ENCODE peak calls at places on chromosomes 1 and 21, in nine cellular contexts. One of them, this sample, is unnamed.

GRCh38 chr1:186605762-186606350 is 74.4 kb downstream of the PTGS2 start:
- DNase-seq in Peyer's patch: no peak
- DNase-seq in GM06990: peak; percentile 30
- DNase-seq in astrocyte: peak; percentile 26
- DNase-seq in fibroblast of the aortic adventitia: peak; percentile 85
- DNase-seq in MCF 10A: peak; percentile 83
- DNase-seq in progenitor cell of endocrine pancreas: peak; percentile 15
- DNase-seq in brain microvascular endothelial cell: peak; percentile 77
- DNase-seq in pancreas: peak; percentile 16
- DNase-seq in this sample: no peak

GRCh38 chr21:45670731-45671130 is 27.2 kb downstream of the PCBP3 start:
- DNase-seq in astrocyte: no peak
- DNase-seq in Peyer's patch: no peak
- DNase-seq in fibroblast of the aortic adventitia: no peak
- DNase-seq in GM06990: no peak
- DNase-seq in MCF 10A: no peak
- DNase-seq in progenitor cell of endocrine pancreas: no peak
- DNase-seq in pancreas: no peak
- DNase-seq in brain microvascular endothelial cell: no peak
- DNase-seq in this sample: no peak

GRCh38 chr1:161427733-161428516 is 60.2 kb upstream of the CFAP126 start:
- DNase-seq in MCF 10A: peak; percentile 72
- DNase-seq in GM06990: peak; percentile 66
- DNase-seq in pancreas: peak; percentile 51
- DNase-seq in astrocyte: peak; percentile 22
- DNase-seq in brain microvascular endothelial cell: peak; percentile 59
- DNase-seq in Peyer's patch: no peak
- DNase-seq in progenitor cell of endocrine pancreas: no peak
- DNase-seq in fibroblast of the aortic adventitia: peak; percentile 63
- DNase-seq in this sample: no peak

GRCh38 chr21:39307466-39307865 is 6.0 kb downstream of the BRWD1 start:
- DNase-seq in MCF 10A: no peak
- DNase-seq in pancreas: no peak
- DNase-seq in progenitor cell of endocrine pancreas: no peak
- DNase-seq in Peyer's patch: no peak
- DNase-seq in fibroblast of the aortic adventitia: no peak
- DNase-seq in GM06990: no peak
- DNase-seq in astrocyte: no peak
- DNase-seq in brain microvascular endothelial cell: no peak
- DNase-seq in this sample: no peak

GRCh38 chr1:75765697-75766355 is 20.2 kb upstream of the RABGGTB start:
- DNase-seq in GM06990: no peak
- DNase-seq in pancreas: no peak
- DNase-seq in MCF 10A: peak; percentile 47
- DNase-seq in progenitor cell of endocrine pancreas: no peak
- DNase-seq in fibroblast of the aortic adventitia: peak; percentile 80
- DNase-seq in astrocyte: peak; percentile 90
- DNase-seq in brain microvascular endothelial cell: peak; percentile 21
- DNase-seq in Peyer's patch: no peak
- DNase-seq in this sample: peak; percentile 16

GRCh38 chr1:40794915-40795715 is 11.5 kb downstream of the KCNQ4 start:
- DNase-seq in GM06990: no peak
- DNase-seq in pancreas: no peak
- DNase-seq in MCF 10A: no peak
- DNase-seq in astrocyte: no peak
- DNase-seq in progenitor cell of endocrine pancreas: no peak
- DNase-seq in fibroblast of the aortic adventitia: no peak
- DNase-seq in Peyer's patch: no peak
- DNase-seq in brain microvascular endothelial cell: no peak
- DNase-seq in this sample: no peak

GRCh38 chr1:47804127-47804526 is 193.1 kb downstream of the TRABD2B start:
- DNase-seq in Peyer's patch: no peak
- DNase-seq in astrocyte: no peak
- DNase-seq in MCF 10A: no peak
- DNase-seq in GM06990: no peak
- DNase-seq in pancreas: no peak
- DNase-seq in progenitor cell of endocrine pancreas: no peak
- DNase-seq in fibroblast of the aortic adventitia: no peak
- DNase-seq in brain microvascular endothelial cell: no peak
- DNase-seq in this sample: no peak

GRCh38 chr1:12163210-12163609 is 3.6 kb upstream of the TNFRSF1B start:
- DNase-seq in progenitor cell of endocrine pancreas: no peak
- DNase-seq in GM06990: peak; percentile 46
- DNase-seq in pancreas: no peak
- DNase-seq in Peyer's patch: no peak
- DNase-seq in fibroblast of the aortic adventitia: no peak
- DNase-seq in astrocyte: no peak
- DNase-seq in brain microvascular endothelial cell: no peak
- DNase-seq in MCF 10A: no peak
- DNase-seq in this sample: no peak

GRCh38 chr1:60274422-60275419 is 201.2 kb upstream of the C1orf87 start:
- DNase-seq in astrocyte: no peak
- DNase-seq in pancreas: no peak
- DNase-seq in progenitor cell of endocrine pancreas: no peak
- DNase-seq in fibroblast of the aortic adventitia: no peak
- DNase-seq in MCF 10A: no peak
- DNase-seq in brain microvascular endothelial cell: no peak
- DNase-seq in Peyer's patch: no peak
- DNase-seq in GM06990: no peak
- DNase-seq in this sample: no peak

GRCh38 chr1:51506537-51506936 is 12.5 kb downstream of the EPS15 start:
- DNase-seq in pancreas: no peak
- DNase-seq in GM06990: peak; percentile 57
- DNase-seq in Peyer's patch: no peak
- DNase-seq in MCF 10A: peak; percentile 62
- DNase-seq in astrocyte: peak; percentile 90
- DNase-seq in progenitor cell of endocrine pancreas: no peak
- DNase-seq in fibroblast of the aortic adventitia: peak; percentile 98
- DNase-seq in brain microvascular endothelial cell: peak; percentile 40
- DNase-seq in this sample: peak; percentile 44

GRCh38 chr1:98929456-98929855 is 75.2 kb downstream of the PLPPR5 start:
- DNase-seq in GM06990: no peak
- DNase-seq in fibroblast of the aortic adventitia: no peak
- DNase-seq in progenitor cell of endocrine pancreas: no peak
- DNase-seq in brain microvascular endothelial cell: no peak
- DNase-seq in Peyer's patch: no peak
- DNase-seq in astrocyte: no peak
- DNase-seq in MCF 10A: no peak
- DNase-seq in pancreas: no peak
- DNase-seq in this sample: no peak

GRCh38 chr1:23645338-23645737 is 46.3 kb upstream of the RPL11 start:
- DNase-seq in progenitor cell of endocrine pancreas: no peak
- DNase-seq in Peyer's patch: no peak
- DNase-seq in astrocyte: no peak
- DNase-seq in brain microvascular endothelial cell: no peak
- DNase-seq in pancreas: no peak
- DNase-seq in fibroblast of the aortic adventitia: no peak
- DNase-seq in GM06990: no peak
- DNase-seq in MCF 10A: no peak
- DNase-seq in this sample: no peak

GRCh38 chr1:19424651-19425570 is 60.4 kb downstream of the CAPZB start:
- DNase-seq in GM06990: no peak
- DNase-seq in brain microvascular endothelial cell: no peak
- DNase-seq in pancreas: no peak
- DNase-seq in astrocyte: no peak
- DNase-seq in progenitor cell of endocrine pancreas: no peak
- DNase-seq in MCF 10A: peak; percentile 60
- DNase-seq in Peyer's patch: no peak
- DNase-seq in fibroblast of the aortic adventitia: no peak
- DNase-seq in this sample: no peak

GRCh38 chr1:53049574-53049967 is 12.4 kb upstream of the PODN start:
- DNase-seq in brain microvascular endothelial cell: no peak
- DNase-seq in pancreas: no peak
- DNase-seq in fibroblast of the aortic adventitia: peak; percentile 32
- DNase-seq in Peyer's patch: no peak
- DNase-seq in MCF 10A: no peak
- DNase-seq in astrocyte: peak; percentile 39
- DNase-seq in GM06990: no peak
- DNase-seq in progenitor cell of endocrine pancreas: no peak
- DNase-seq in this sample: no peak

GRCh38 chr1:243792891-243793290 is 57.2 kb downstream of the AKT3 start:
- DNase-seq in astrocyte: no peak
- DNase-seq in Peyer's patch: no peak
- DNase-seq in progenitor cell of endocrine pancreas: no peak
- DNase-seq in pancreas: no peak
- DNase-seq in fibroblast of the aortic adventitia: no peak
- DNase-seq in GM06990: no peak
- DNase-seq in MCF 10A: no peak
- DNase-seq in brain microvascular endothelial cell: no peak
- DNase-seq in this sample: no peak

GRCh38 chr21:32496536-32496935 is 84.0 kb downstream of the EVA1C start:
- DNase-seq in pancreas: no peak
- DNase-seq in astrocyte: no peak
- DNase-seq in Peyer's patch: no peak
- DNase-seq in MCF 10A: no peak
- DNase-seq in GM06990: no peak
- DNase-seq in brain microvascular endothelial cell: no peak
- DNase-seq in progenitor cell of endocrine pancreas: no peak
- DNase-seq in fibroblast of the aortic adventitia: no peak
- DNase-seq in this sample: no peak

GRCh38 chr1:145795257-145795881 is 28.5 kb downstream of the RNF115 start:
- DNase-seq in Peyer's patch: no peak
- DNase-seq in MCF 10A: no peak
- DNase-seq in astrocyte: no peak
- DNase-seq in GM06990: no peak
- DNase-seq in brain microvascular endothelial cell: no peak
- DNase-seq in fibroblast of the aortic adventitia: no peak
- DNase-seq in pancreas: no peak
- DNase-seq in progenitor cell of endocrine pancreas: no peak
- DNase-seq in this sample: no peak

GRCh38 chr1:209896346-209896745 is 41.7 kb upstream of the SYT14 start:
- DNase-seq in fibroblast of the aortic adventitia: peak; percentile 32
- DNase-seq in GM06990: no peak
- DNase-seq in MCF 10A: no peak
- DNase-seq in pancreas: no peak
- DNase-seq in brain microvascular endothelial cell: no peak
- DNase-seq in progenitor cell of endocrine pancreas: no peak
- DNase-seq in astrocyte: peak; percentile 73
- DNase-seq in Peyer's patch: no peak
- DNase-seq in this sample: no peak

GRCh38 chr1:87330954-87331318 is 2.3 kb downstream of the LMO4 start:
- DNase-seq in brain microvascular endothelial cell: no peak
- DNase-seq in astrocyte: no peak
- DNase-seq in pancreas: no peak
- DNase-seq in MCF 10A: no peak
- DNase-seq in progenitor cell of endocrine pancreas: no peak
- DNase-seq in fibroblast of the aortic adventitia: no peak
- DNase-seq in Peyer's patch: no peak
- DNase-seq in GM06990: no peak
- DNase-seq in this sample: no peak

GRCh38 chr1:48817505-48818114 is 40.9 kb upstream of the BEND5 start:
- DNase-seq in pancreas: peak; percentile 68
- DNase-seq in fibroblast of the aortic adventitia: peak; percentile 49
- DNase-seq in brain microvascular endothelial cell: peak; percentile 33
- DNase-seq in astrocyte: peak; percentile 24
- DNase-seq in Peyer's patch: peak; percentile 85
- DNase-seq in GM06990: peak; percentile 15
- DNase-seq in MCF 10A: peak; percentile 72
- DNase-seq in progenitor cell of endocrine pancreas: peak; percentile 55
- DNase-seq in this sample: peak; percentile 20

GRCh38 chr1:15923241-15923640 is 52.7 kb downstream of the ZBTB17 start:
- DNase-seq in progenitor cell of endocrine pancreas: no peak
- DNase-seq in MCF 10A: peak; percentile 64
- DNase-seq in brain microvascular endothelial cell: peak; percentile 73
- DNase-seq in Peyer's patch: no peak
- DNase-seq in fibroblast of the aortic adventitia: peak; percentile 81
- DNase-seq in pancreas: no peak
- DNase-seq in GM06990: no peak
- DNase-seq in astrocyte: peak; percentile 87
- DNase-seq in this sample: no peak

DNA sequence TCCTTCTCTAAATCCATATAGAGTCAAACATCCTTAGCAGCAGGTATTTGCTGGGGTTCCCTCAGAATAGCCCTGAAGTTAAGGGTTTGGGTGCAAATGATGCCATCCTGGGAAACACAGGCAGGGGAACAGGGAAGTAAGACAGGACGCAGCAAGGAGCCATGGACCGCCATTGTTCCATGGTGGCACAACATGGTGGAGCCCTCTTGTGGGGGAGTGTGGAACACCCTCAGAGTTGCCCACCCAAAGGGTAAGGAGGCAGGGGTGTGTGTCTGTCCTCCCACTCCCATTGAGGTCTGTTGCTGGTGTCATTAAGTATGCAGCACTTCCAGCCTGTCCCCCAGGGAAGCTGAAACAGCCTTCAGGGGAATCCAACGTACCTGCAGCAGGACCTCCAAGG is 20.4 kb upstream of the RCAN1 start:
- DNase-seq in MCF 10A: no peak
- DNase-seq in GM06990: no peak
- DNase-seq in Peyer's patch: no peak
- DNase-seq in brain microvascular endothelial cell: no peak
- DNase-seq in progenitor cell of endocrine pancreas: no peak
- DNase-seq in astrocyte: no peak
- DNase-seq in pancreas: no peak
- DNase-seq in fibroblast of the aortic adventitia: no peak
- DNase-seq in this sample: no peak
- TF ChIP-seq CTCF in MCF 10A: no peak
- TF ChIP-seq CTCF in GM06990: peak; percentile 61
- TF ChIP-seq CTCF in Peyer's patch: no peak
- TF ChIP-seq CTCF in brain microvascular endothelial cell: peak; percentile 56
- TF ChIP-seq CTCF in progenitor cell of endocrine pancreas: peak; percentile 27
- TF ChIP-seq CTCF in astrocyte: no peak
- TF ChIP-seq CTCF in pancreas: no peak
- TF ChIP-seq CTCF in fibroblast of the aortic adventitia: peak; percentile 14
- TF ChIP-seq CTCF in this sample: peak; percentile 13

GRCh38 chr1:14143777-14144176 is 443.8 kb downstream of the PRDM2 start:
- DNase-seq in Peyer's patch: no peak
- DNase-seq in fibroblast of the aortic adventitia: no peak
- DNase-seq in MCF 10A: no peak
- DNase-seq in pancreas: no peak
- DNase-seq in astrocyte: no peak
- DNase-seq in GM06990: no peak
- DNase-seq in brain microvascular endothelial cell: no peak
- DNase-seq in progenitor cell of endocrine pancreas: no peak
- DNase-seq in this sample: no peak

GRCh38 chr1:14149431-14149830 is 449.1 kb upstream of the KAZN start:
- DNase-seq in pancreas: no peak
- DNase-seq in fibroblast of the aortic adventitia: no peak
- DNase-seq in astrocyte: no peak
- DNase-seq in Peyer's patch: no peak
- DNase-seq in brain microvascular endothelial cell: no peak
- DNase-seq in MCF 10A: peak; percentile 37
- DNase-seq in GM06990: no peak
- DNase-seq in progenitor cell of endocrine pancreas: no peak
- DNase-seq in this sample: no peak
- TF ChIP-seq CTCF in pancreas: no peak
- TF ChIP-seq CTCF in fibroblast of the aortic adventitia: no peak
- TF ChIP-seq CTCF in astrocyte: no peak
- TF ChIP-seq CTCF in Peyer's patch: no peak
- TF ChIP-seq CTCF in brain microvascular endothelial cell: no peak
- TF ChIP-seq CTCF in MCF 10A: peak; percentile 8
- TF ChIP-seq CTCF in GM06990: no peak
- TF ChIP-seq CTCF in progenitor cell of endocrine pancreas: peak; percentile 17
- TF ChIP-seq CTCF in this sample: no peak

GRCh38 chr1:35268282-35269189 is at the start of gene ZMYM4:
- DNase-seq in brain microvascular endothelial cell: peak; percentile 97
- DNase-seq in progenitor cell of endocrine pancreas: peak; percentile 82
- DNase-seq in GM06990: peak; percentile 93
- DNase-seq in pancreas: peak; percentile 95
- DNase-seq in astrocyte: peak; percentile 99
- DNase-seq in Peyer's patch: peak; percentile 95
- DNase-seq in fibroblast of the aortic adventitia: peak; percentile 99
- DNase-seq in MCF 10A: peak; percentile 96
- DNase-seq in this sample: peak; percentile 99
- TF ChIP-seq CTCF in brain microvascular endothelial cell: peak; percentile 27
- TF ChIP-seq CTCF in progenitor cell of endocrine pancreas: no peak
- TF ChIP-seq CTCF in GM06990: peak; percentile 4
- TF ChIP-seq CTCF in pancreas: no peak
- TF ChIP-seq CTCF in astrocyte: no peak
- TF ChIP-seq CTCF in Peyer's patch: peak; percentile 3
- TF ChIP-seq CTCF in fibroblast of the aortic adventitia: no peak
- TF ChIP-seq CTCF in MCF 10A: no peak
- TF ChIP-seq CTCF in this sample: no peak

GRCh38 chr1:180881806-180882509 is 30.7 kb upstream of the KIAA1614 start:
- DNase-seq in astrocyte: peak; percentile 52
- DNase-seq in brain microvascular endothelial cell: no peak
- DNase-seq in fibroblast of the aortic adventitia: peak; percentile 67
- DNase-seq in progenitor cell of endocrine pancreas: no peak
- DNase-seq in MCF 10A: peak; percentile 60
- DNase-seq in pancreas: no peak
- DNase-seq in GM06990: no peak
- DNase-seq in Peyer's patch: no peak
- DNase-seq in this sample: peak; percentile 14
- TF ChIP-seq CTCF in astrocyte: peak; percentile 43
- TF ChIP-seq CTCF in brain microvascular endothelial cell: peak; percentile 40
- TF ChIP-seq CTCF in fibroblast of the aortic adventitia: peak; percentile 50
- TF ChIP-seq CTCF in progenitor cell of endocrine pancreas: peak; percentile 59
- TF ChIP-seq CTCF in MCF 10A: peak; percentile 67
- TF ChIP-seq CTCF in pancreas: no peak
- TF ChIP-seq CTCF in GM06990: peak; percentile 44
- TF ChIP-seq CTCF in Peyer's patch: no peak
- TF ChIP-seq CTCF in this sample: peak; percentile 49

This sample was measured in AG09319.